ENCODE peak calls at places on chromosomes 5 and 9, in four cellular contexts. C is K562, F is GM12878, D is H1. T is an unnamed sample.

GRCh38 chr9:137085918-137086530 is 761 bp upstream of the MAN1B1 start:
- DNase-seq in C (peak), F (no peak), D (no peak), T (no peak)

GRCh38 chr5:61319388-61320146 is 12.5 kb upstream of the ZSWIM6 start:
- DNase-seq in C (peak), F (peak), D (peak), T (no peak)

GRCh38 chr5:179827684-179828083 is 7.0 kb downstream of the SQSTM1 start:
- DNase-seq in C (no peak), F (no peak), D (no peak), T (no peak)

GRCh38 chr5:92364986-92365550 is 982.0 kb upstream of the ARRDC3 start:
- DNase-seq in C (no peak), F (no peak), D (no peak), T (no peak)

GRCh38 chr5:51582871-51583384 is 199.7 kb downstream of the ISL1 start:
- DNase-seq in C (no peak), F (no peak), D (no peak), T (no peak)

GRCh38 chr5:125175348-125176004 is 429.0 kb upstream of the ZNF608 start:
- DNase-seq in C (no peak), F (no peak), D (no peak), T (no peak)

GRCh38 chr5:154447074-154447725 is 1.4 kb downstream of the SAP30L start:
- DNase-seq in C (no peak), F (no peak), D (no peak), T (no peak)

GRCh38 chr5:5315068-5315835 is 107.2 kb upstream of the ICE1 start:
- DNase-seq in C (no peak), F (no peak), D (no peak), T (no peak)

GRCh38 chr9:128702445-128702948 is at the start of gene PKN3:
- DNase-seq in C (peak), F (no peak), D (peak), T (peak)

GRCh38 chr9:83392228-83392627 is 146.0 kb downstream of the FRMD3 start:
- DNase-seq in C (no peak), F (no peak), D (no peak), T (no peak)

GRCh38 chr5:160727296-160727997 is 124.6 kb downstream of the ATP10B start:
- DNase-seq in C (no peak), F (no peak), D (no peak), T (no peak)

GRCh38 chr9:128276574-128277270 is 646 bp downstream of the SWI5 start:
- DNase-seq in C (peak), F (no peak), D (no peak), T (no peak)

GRCh38 chr9:89477395-89477794 is 20.5 kb downstream of the SEMA4D start:
- DNase-seq in C (no peak), F (no peak), D (no peak), T (no peak)

GRCh38 chr5:17492770-17493169 is 5.3 kb upstream of the TAF11L2 start:
- DNase-seq in C (no peak), F (no peak), D (no peak), T (no peak)

GRCh38 chr9:94900222-94901018 is 173.9 kb downstream of the AOPEP start:
- DNase-seq in C (no peak), F (no peak), D (peak), T (no peak)

GRCh38 chr5:9850456-9850855 is 220.3 kb upstream of the TAS2R1 start:
- DNase-seq in C (no peak), F (no peak), D (no peak), T (no peak)

GRCh38 chr9:105308448-105309412 is 64.3 kb downstream of the SLC44A1 start:
- DNase-seq in C (no peak), F (no peak), D (no peak), T (no peak)

GRCh38 chr9:87277346-87277745 is 220.3 kb upstream of the DAPK1 start:
- DNase-seq in C (no peak), F (no peak), D (no peak), T (no peak)

GRCh38 chr9:81083062-81083461 is 606.3 kb downstream of the TLE1 start:
- DNase-seq in C (no peak), F (no peak), D (no peak), T (no peak)

GRCh38 chr9:121557581-121558422 is 58.2 kb upstream of the GGTA1 start:
- DNase-seq in C (peak), F (peak), D (no peak), T (no peak)

GRCh38 chr9:70954126-70954525 is 167.3 kb downstream of the TRPM3 start:
- DNase-seq in C (no peak), F (no peak), D (no peak), T (no peak)

GRCh38 chr5:174922955-174923354 is 198.6 kb downstream of the MSX2 start:
- DNase-seq in C (peak), F (no peak), D (no peak), T (no peak)

GRCh38 chr9:36764364-36765076 is 191.8 kb downstream of the MELK start:
- DNase-seq in C (no peak), F (no peak), D (no peak), T (no peak)

GRCh38 chr9:91156451-91157234 is 205.1 kb downstream of the AUH start:
- DNase-seq in C (no peak), F (no peak), D (no peak), T (no peak)

GRCh38 chr5:156475831-156476551 is 149.0 kb downstream of the SGCD start:
- DNase-seq in C (no peak), F (no peak), D (no peak), T (no peak)

GRCh38 chr9:85740821-85741111 is 988 bp downstream of the AGTPBP1 start:
- DNase-seq in C (peak), F (no peak), D (no peak), T (peak)

GRCh38 chr5:30040483-30041116 is 1152.9 kb upstream of the CDH6 start:
- DNase-seq in C (peak), F (no peak), D (peak), T (peak)

GRCh38 chr9:127555830-127556820 is 56.0 kb upstream of the STXBP1 start:
- DNase-seq in C (peak), F (peak), D (no peak), T (no peak)

GRCh38 chr5:38257236-38258036 is 923 bp upstream of the EGFLAM start:
- DNase-seq in C (no peak), F (no peak), D (peak), T (no peak)

GRCh38 chr9:81522721-81523551 is 166.4 kb downstream of the TLE1 start:
- DNase-seq in C (no peak), F (no peak), D (no peak), T (peak)

GRCh38 chr9:81619353-81620008 is 69.9 kb downstream of the TLE1 start:
- DNase-seq in C (no peak), F (no peak), D (no peak), T (no peak)

GRCh38 chr5:13212843-13213242 is 731.6 kb downstream of the DNAH5 start:
- DNase-seq in C (no peak), F (no peak), D (no peak), T (no peak)

GRCh38 chr5:139666551-139666950 is 18.4 kb downstream of the CXXC5 start:
- DNase-seq in C (no peak), F (no peak), D (no peak), T (no peak)

GRCh38 chr9:109444771-109445320 is 53.3 kb downstream of the PTPN3 start:
- DNase-seq in C (no peak), F (no peak), D (no peak), T (no peak)

GRCh38 chr5:33894566-33894965 is 2.8 kb upstream of the ADAMTS12 start:
- DNase-seq in C (no peak), F (no peak), D (no peak), T (no peak)

GRCh38 chr5:69454460-69455249 is 37.9 kb upstream of the OCLN start:
- DNase-seq in C (no peak), F (no peak), D (no peak), T (peak)

GRCh38 chr5:54221096-54221495 is 89.3 kb downstream of the ARL15 start:
- DNase-seq in C (no peak), F (no peak), D (no peak), T (no peak)

GRCh38 chr5:54220230-54221040 is 89.9 kb downstream of the ARL15 start:
- DNase-seq in C (no peak), F (no peak), D (no peak), T (no peak)

GRCh38 chr5:54214747-54215146 is 95.6 kb downstream of the ARL15 start:
- DNase-seq in C (no peak), F (no peak), D (no peak), T (no peak)

GRCh38 chr5:54215233-54215736 is 95.1 kb downstream of the ARL15 start:
- DNase-seq in C (no peak), F (no peak), D (no peak), T (no peak)

GRCh38 chr5:54217826-54218503 is 92.4 kb downstream of the ARL15 start:
- DNase-seq in C (peak), F (no peak), D (no peak), T (peak)
- TF ChIP-seq BRCA1 in C (no peak), F (no peak), D (no peak), T (no peak)

DNA sequence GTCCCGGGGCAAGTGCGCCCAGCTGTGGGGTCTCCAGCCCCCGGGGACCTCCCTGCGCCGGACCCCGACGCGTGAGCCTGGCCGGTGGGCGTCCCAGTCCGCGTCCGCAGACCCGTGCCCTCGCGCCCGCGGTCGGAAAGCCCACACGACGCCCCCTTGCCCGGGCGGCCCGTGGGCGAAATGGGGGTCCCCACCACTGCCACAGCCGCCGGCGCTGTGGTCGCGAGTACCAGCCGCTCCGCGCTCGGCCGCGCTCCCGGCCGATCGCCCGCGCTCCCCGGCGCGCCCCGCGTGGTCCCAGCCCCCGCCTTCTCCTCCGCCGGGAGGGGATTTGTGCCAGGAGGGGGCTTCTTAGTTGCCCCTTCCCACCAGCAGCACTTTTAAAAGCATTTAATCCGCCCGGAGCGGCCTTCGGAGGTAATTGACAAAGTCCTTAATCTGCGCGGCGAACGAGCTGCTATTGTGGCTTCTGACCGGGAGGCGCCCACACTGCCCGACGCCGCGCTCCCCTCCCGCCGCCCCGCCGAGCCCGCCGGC is 426 bp upstream of the FIBCD1 start:
- DNase-seq in C (no peak), F (no peak), D (peak), T (no peak)
- TF ChIP-seq BRCA1 in C (no peak), F (no peak), D (no peak), T (no peak)

DNA sequence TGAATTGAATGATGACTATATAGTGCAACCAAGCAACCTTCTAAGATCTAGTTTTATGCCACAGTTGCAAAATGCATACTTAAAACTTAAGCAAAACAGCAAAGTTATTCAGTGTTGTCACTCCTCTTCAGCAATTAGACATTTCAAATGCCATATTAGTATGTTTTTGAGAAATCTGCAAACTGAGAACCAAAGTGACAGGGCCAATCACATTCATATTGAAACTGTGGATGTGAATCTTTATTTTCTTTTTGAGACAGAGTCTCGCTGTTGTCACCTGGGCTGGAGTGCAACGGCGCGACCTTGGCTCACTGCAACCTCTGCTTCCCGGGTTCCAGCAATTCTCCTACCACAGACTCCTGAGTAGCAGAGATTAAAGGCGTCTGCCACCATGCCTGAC is 249.2 kb upstream of the EFNA5 start:
- DNase-seq in C (no peak), F (peak), D (no peak), T (no peak)
- TF ChIP-seq BRCA1 in C (no peak), F (no peak), D (no peak), T (no peak)

GRCh38 chr5:149455889-149456409 is 76.9 kb upstream of the IL17B start:
- DNase-seq in C (peak), F (no peak), D (no peak), T (peak)

GRCh38 chr5:149452665-149453617 is 73.8 kb upstream of the IL17B start:
- DNase-seq in C (no peak), F (no peak), D (no peak), T (peak)

GRCh38 chr5:149456597-149457392 is 77.7 kb upstream of the IL17B start:
- DNase-seq in C (peak), F (no peak), D (no peak), T (no peak)

GRCh38 chr5:149452007-149452664 is 73.0 kb upstream of the IL17B start:
- DNase-seq in C (peak), F (no peak), D (no peak), T (peak)

DNA sequence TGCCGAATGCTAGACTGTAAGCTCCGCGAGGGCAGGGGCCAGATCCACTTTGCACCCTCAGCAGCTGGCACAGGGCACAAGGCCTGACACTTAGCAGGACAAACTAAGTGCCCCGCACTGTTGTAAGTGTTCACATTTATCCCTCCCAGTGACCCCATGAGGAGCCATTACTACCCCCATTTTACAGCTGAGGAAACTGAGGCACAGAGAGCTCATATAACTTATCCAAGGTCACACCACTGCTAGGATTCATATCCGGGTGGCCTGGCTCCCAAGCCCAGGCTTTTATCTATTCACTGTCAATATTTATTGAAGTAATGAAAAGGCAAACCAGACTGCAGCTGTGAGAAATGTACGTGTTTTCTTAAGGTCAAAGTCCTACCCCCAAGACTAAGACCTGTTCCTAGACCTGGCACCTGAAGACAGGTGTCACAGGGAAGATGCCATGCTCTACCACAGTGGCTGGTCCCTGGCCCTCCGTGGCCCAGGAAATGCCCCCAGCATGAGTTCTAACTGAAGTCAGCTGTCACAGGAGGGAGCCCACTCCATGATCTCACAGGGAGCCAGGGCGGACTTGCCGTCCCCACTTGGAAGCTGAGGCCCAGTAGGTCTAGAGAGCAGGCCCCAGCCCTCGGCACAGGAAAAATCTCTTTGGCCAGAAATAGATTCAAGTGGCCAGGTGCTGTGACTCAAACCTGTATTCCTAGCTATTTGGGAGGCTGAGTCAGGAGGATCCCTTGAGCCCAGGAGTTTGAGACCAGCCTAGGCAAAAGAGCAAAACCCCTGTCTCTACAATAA is 74.7 kb upstream of the IL17B start:
- DNase-seq in C (no peak), F (no peak), D (no peak), T (no peak)
- TF ChIP-seq BRCA1 in C (no peak), F (no peak), D (no peak), T (no peak)

GRCh38 chr5:108345541-108346171 is 36.2 kb downstream of the FBXL17 start:
- DNase-seq in C (peak), F (peak), D (no peak), T (peak)
- TF ChIP-seq BRCA1 in C (no peak), F (no peak), D (no peak), T (no peak)

DNA sequence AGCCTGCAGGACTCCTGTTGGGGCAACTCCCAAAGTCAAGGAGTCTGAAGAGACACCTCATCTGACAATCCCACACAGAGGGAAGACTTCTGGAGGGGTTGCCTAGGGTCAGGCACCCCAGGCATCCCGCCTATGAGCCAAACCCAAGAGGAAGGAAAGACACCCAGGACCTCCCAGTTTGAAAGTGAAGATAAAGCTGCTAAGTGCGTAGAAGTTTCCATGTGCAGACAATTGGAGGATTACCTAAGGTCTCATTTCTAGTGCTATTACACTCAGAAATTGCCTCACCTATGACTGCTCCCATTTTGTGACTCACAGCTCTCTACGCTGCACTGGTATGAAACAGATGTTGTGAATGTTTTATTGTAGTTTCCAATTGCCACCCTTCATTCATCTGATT is 322.9 kb downstream of the SLIT3 start:
- DNase-seq in C (no peak), F (no peak), D (no peak), T (no peak)
- TF ChIP-seq BRCA1 in C (no peak), F (no peak), D (no peak), T (no peak)

GRCh38 chr5:104184264-104184663 is 621.7 kb upstream of the NUDT12 start:
- DNase-seq in C (no peak), F (no peak), D (no peak), T (no peak)

GRCh38 chr5:104187656-104188055 is 625.1 kb upstream of the NUDT12 start:
- DNase-seq in C (no peak), F (no peak), D (no peak), T (no peak)

GRCh38 chr5:104186510-104186909 is 623.9 kb upstream of the NUDT12 start:
- DNase-seq in C (no peak), F (no peak), D (no peak), T (no peak)

GRCh38 chr5:104189031-104189430 is 626.4 kb upstream of the NUDT12 start:
- DNase-seq in C (no peak), F (no peak), D (no peak), T (no peak)

DNA sequence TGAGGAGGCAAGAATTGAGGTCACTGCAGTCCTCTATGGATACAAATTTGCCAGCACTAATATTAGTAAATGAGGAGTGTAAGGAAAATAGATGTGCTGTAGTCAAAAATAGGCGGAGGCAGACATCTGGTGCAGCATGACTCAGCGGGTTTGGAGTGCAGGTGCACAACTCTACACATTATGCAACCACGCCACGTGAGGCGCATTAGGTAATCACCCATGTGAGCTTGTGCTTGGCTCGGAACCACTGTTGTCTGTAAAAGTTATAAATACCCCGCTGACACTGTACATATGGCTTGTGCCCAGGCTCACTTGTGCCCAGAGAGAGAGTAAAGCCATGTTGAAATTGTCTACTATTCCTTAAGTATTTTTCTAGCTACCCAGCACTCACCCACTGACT is 623.5 kb upstream of the NUDT12 start:
- DNase-seq in C (no peak), F (no peak), D (no peak), T (no peak)
- TF ChIP-seq BRCA1 in C (no peak), F (no peak), D (no peak), T (no peak)

GRCh38 chr9:134545213-134546211 is 96.1 kb upstream of the COL5A1 start:
- DNase-seq in C (no peak), F (no peak), D (no peak), T (no peak)
- TF ChIP-seq BRCA1 in C (no peak), F (no peak), D (no peak), T (no peak)